ENCODE peak calls at places on chromosomes 5 and 9, in six cellular contexts. V is tibial artery; M is AG04450; N is body of pancreas; Q is lower lobe of right lung; T is CD8-positive, alpha-beta memory T cell. H is an unnamed sample. For H3K9me3, the result is how much of the 10 kb centered on the place peaks cover.

GRCh38 chr9:110887276-110887675 is 151.0 kb downstream of the LPAR1 start:
- DNase-seq in M (no peak), T (no peak), V (no peak), Q (no peak), N (no peak), H (no peak)

GRCh38 chr9:21398955-21399489 is 9.9 kb upstream of the IFNA8 start:
- DNase-seq in T (no peak), Q (no peak), M (no peak), N (no peak), V (no peak), H (no peak)

GRCh38 chr5:53766683-53767082 is 206.2 kb downstream of the NDUFS4 start:
- DNase-seq in Q (no peak), N (no peak), T (no peak), M (no peak), V (no peak), H (no peak)

GRCh38 chr5:176415240-176416122 is 858 bp downstream of the CLTB start:
- DNase-seq in V (peak), T (no peak), N (peak), Q (peak), M (no peak), H (no peak)

GRCh38 chr5:95839658-95840057 is 17.1 kb upstream of the GLRX start:
- DNase-seq in T (no peak), N (no peak), M (no peak), V (no peak), Q (no peak), H (no peak)

GRCh38 chr5:83378624-83379259 is 92.8 kb upstream of the VCAN start:
- DNase-seq in T (no peak), M (no peak), V (no peak), Q (no peak), N (no peak), H (no peak)

GRCh38 chr9:27183701-27184100 is 74.7 kb downstream of the TEK start:
- DNase-seq in T (no peak), V (no peak), N (no peak), Q (no peak), M (no peak), H (no peak)

GRCh38 chr5:169667896-169668674 is 31.0 kb downstream of the DOCK2 start:
- DNase-seq in N (no peak), T (no peak), Q (no peak), M (no peak), V (no peak), H (no peak)

GRCh38 chr5:93607367-93608258 is 24.6 kb downstream of the NR2F1 start:
- DNase-seq in V (no peak), N (no peak), M (no peak), Q (no peak), T (no peak), H (no peak)

GRCh38 chr5:107567901-107568671 is 102.7 kb downstream of the EFNA5 start:
- DNase-seq in M (no peak), Q (no peak), T (no peak), N (no peak), V (no peak), H (no peak)

GRCh38 chr9:92745881-92746280 is 18.8 kb downstream of the BICD2 start:
- DNase-seq in Q (no peak), T (no peak), V (no peak), M (no peak), N (no peak), H (no peak)

GRCh38 chr5:94326579-94326978 is 291.8 kb downstream of the KIAA0825 start:
- DNase-seq in N (no peak), T (no peak), Q (no peak), M (no peak), V (no peak), H (no peak)

GRCh38 chr5:93929146-93929545 is 187.7 kb upstream of the POU5F2 start:
- DNase-seq in T (no peak), N (no peak), V (no peak), Q (no peak), M (no peak), H (no peak)

GRCh38 chr5:129097498-129098296 is 3.1 kb downstream of the ISOC1 start:
- DNase-seq in T (no peak), V (no peak), Q (no peak), N (no peak), M (no peak), H (no peak)

GRCh38 chr5:129098488-129099183 is 4.1 kb downstream of the ISOC1 start:
- DNase-seq in N (no peak), Q (no peak), M (no peak), T (no peak), V (no peak), H (no peak)

GRCh38 chr5:129096382-129096991 is 1.9 kb downstream of the ISOC1 start:
- DNase-seq in N (no peak), Q (no peak), T (no peak), V (no peak), M (no peak), H (no peak)

GRCh38 chr5:129094924-129095797 is 612 bp downstream of the ISOC1 start:
- DNase-seq in N (peak), T (peak), Q (peak), V (peak), M (peak), H (peak)

DNA sequence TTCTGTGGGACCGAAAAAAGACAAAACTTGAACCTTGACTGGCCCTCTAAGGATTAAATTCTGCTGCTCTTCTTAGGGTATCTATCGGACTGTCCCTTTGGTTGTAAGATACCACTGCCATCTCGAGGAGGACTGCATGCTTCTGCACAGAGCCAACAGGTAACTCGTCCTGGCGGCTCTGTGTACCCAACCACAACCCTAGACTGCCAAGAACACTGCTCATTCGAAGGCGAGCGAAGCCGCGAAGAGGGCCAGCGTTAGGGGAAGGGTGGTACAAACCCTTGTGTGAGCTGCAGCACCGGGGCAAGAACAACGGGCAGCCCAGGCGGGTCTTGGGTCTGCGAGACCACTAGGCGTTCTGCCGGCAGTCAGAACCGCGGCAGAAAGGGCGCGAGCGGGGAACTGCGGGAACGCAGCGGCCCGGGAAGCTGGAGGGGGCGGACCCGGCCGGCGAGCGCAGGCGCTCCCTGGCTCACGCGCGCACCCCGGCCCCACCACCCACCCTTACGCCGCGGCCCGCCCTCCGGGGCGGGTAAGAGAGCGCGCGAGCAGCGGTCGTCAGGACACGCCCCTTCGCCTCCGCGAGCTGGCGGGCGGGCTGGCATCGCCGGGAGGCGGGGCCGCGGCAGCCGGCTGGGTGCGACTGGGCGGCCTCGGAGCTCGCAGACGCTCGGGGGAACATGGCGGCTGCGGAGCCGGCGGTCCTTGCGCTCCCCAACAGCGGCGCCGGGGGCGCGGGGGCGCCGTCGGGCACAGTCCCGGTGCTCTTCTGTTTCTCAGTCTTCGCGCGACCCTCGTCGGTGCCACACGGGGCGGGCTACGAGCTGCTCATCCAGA is at the start of gene ISOC1:
- DNase-seq in Q (peak), N (peak), M (peak), V (peak), T (peak), H (peak)
- H3K9me3 ChIP-seq in Q (under half), N (under half), M (under half), V (under half), T (under half), H (under half)

GRCh38 chr5:150904479-150905311 is at the start of gene ZNF300:
- DNase-seq in V (peak), N (peak), T (peak), M (peak), Q (peak), H (peak)

GRCh38 chr5:150895431-150896428 is 9.1 kb downstream of the ZNF300 start:
- DNase-seq in V (no peak), N (no peak), M (no peak), Q (no peak), T (no peak), H (no peak)

GRCh38 chr5:150905312-150905683 is 518 bp upstream of the ZNF300 start:
- DNase-seq in T (no peak), Q (no peak), V (no peak), M (no peak), N (no peak), H (no peak)

DNA sequence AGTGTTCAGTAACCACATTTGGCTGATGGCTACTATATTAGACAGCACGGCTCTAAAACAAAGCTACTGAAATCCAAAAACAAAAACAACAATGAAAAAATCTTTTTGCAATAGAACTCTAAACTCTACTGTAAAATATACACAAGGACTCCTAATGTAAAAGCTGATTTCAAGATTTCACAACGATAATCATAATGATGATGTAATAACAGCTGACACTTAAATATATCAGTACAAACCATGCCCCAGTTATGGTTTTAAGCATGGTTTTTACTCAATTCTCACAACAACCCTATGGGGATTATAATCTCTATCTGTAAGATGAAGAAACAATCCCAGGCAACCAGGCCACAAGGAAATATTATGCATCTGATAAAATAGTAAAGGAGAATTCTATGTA is 3.3 kb downstream of the ZNF300 start:
- DNase-seq in V (no peak), Q (no peak), M (no peak), T (no peak), N (no peak), H (no peak)
- H3K9me3 ChIP-seq in V (half or more), Q (half or more), M (under half), T (under half), N (under half), H (under half)

GRCh38 chr5:153938131-153938842 is 100.4 kb downstream of the FAM114A2 start:
- DNase-seq in N (no peak), Q (no peak), T (no peak), M (no peak), V (no peak), H (no peak)
- H3K9me3 ChIP-seq in N (under half), Q (under half), T (under half), M (under half), V (half or more), H (under half)

DNA sequence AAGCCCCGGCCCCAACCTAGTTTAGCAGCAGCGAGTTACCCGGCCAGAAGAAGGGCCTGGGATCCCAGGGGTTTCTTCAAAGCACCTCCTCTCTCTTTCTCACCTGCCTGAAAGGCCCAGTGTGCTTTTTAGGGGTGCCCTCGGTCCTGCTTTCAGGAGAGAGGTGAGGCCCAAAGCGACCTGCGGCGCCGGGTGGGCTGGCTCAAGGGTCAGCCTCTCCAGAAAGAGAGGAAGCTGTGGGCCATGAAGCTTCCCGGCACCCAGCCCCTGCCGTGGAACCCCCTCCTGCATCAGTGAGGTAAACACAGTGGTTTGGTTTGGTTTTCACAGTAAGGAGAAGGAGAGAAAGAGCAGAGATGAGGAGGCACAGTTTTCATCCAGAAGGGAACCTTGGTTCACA is 4.3 kb downstream of the FOXB2 start:
- DNase-seq in T (no peak), Q (no peak), V (no peak), M (no peak), N (no peak), H (no peak)
- H3K9me3 ChIP-seq in T (under half), Q (under half), V (under half), M (under half), N (under half), H (under half)

GRCh38 chr9:101408374-101409078 is 9.9 kb downstream of the ZNF189 start:
- DNase-seq in V (no peak), Q (no peak), M (no peak), N (no peak), T (no peak), H (no peak)
- H3K9me3 ChIP-seq in V (half or more), Q (half or more), M (under half), N (under half), T (half or more), H (under half)

DNA sequence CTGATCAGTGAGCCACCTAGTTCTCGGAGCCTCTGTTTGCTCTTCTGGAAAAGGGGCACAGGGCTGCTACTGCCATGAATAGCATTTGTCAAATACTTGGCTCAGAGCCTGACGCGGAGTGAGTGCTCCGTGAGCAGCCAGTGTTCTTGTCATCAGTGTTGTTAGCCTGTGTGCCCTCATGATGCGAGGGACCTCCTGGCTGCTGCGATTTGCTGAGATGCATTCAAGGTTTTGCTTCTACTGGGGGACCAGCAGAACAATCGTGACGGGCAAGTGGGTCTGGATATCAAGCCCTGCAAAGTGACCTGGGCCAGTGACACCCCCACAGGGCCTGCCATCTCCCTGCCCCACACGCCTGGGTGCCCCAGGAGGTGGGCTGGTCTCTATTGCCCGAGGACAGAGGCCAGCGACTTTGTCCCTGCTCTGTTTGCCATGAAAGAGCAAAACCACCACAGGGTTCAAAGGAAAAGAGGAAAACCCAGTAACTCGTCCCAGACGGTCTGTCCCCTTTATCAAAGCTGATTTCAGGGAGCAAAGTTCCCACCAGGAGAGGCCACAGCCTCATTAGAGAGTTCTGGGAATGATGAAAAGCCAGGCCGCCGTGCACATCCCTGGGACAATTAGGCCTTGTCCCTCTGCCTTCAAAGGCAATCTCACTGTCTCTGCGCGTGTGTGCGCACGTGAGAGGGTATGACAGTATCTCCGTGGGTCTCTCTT is 86.5 kb upstream of the LMX1B start:
- DNase-seq in Q (peak), N (no peak), T (no peak), V (no peak), M (no peak), H (no peak)
- H3K9me3 ChIP-seq in Q (under half), N (under half), T (under half), V (under half), M (under half), H (under half)

H was measured in T-helper 17 cell.